ENCODE peak calls at places on chromosomes 13 and 19, in four cellular contexts. Y is endothelial cell; L is AG10803; G is CD4-positive, alpha-beta T cell. V is an unnamed sample.
A peak's percentile ranks its signal among the peaks of the same experiment; 100 is the strongest.

GRCh38 chr19:45153339-45154063 is 7.3 kb downstream of the NKPD1 start:
- DNase-seq in Y (peak; percentile 71), L (peak; percentile 26), G (peak; percentile 19), V (peak; percentile 48)

GRCh38 chr19:21568816-21569496 is 63.6 kb downstream of the ZNF429 start:
- DNase-seq in Y (no peak), L (peak; percentile 74), G (peak; percentile 60), V (no peak)

GRCh38 chr13:33283195-33283910 is 2.2 kb downstream of the STARD13 start:
- DNase-seq in Y (no peak), L (no peak), G (no peak), V (no peak)

GRCh38 chr13:106275441-106276032 is 259.9 kb downstream of the EFNB2 start:
- DNase-seq in Y (no peak), L (peak; percentile 6), G (no peak), V (no peak)

GRCh38 chr19:30374791-30375650 is 2.8 kb downstream of the ZNF536 start:
- DNase-seq in Y (no peak), L (no peak), G (no peak), V (no peak)

GRCh38 chr19:33660426-33661160 is 38.8 kb downstream of the CHST8 start:
- DNase-seq in Y (no peak), L (no peak), G (no peak), V (no peak)

GRCh38 chr13:76440568-76440967 is 445.6 kb downstream of the KCTD12 start:
- DNase-seq in Y (no peak), L (no peak), G (no peak), V (no peak)

GRCh38 chr13:102724923-102725322 is 30.1 kb upstream of the METTL21C start:
- DNase-seq in Y (no peak), L (peak; percentile 83), G (no peak), V (no peak)

GRCh38 chr13:75514080-75515040 is 23.3 kb downstream of the COMMD6 start:
- DNase-seq in Y (no peak), L (peak; percentile 36), G (no peak), V (no peak)

GRCh38 chr13:32150794-32151193 is 119.2 kb downstream of the FRY start:
- DNase-seq in Y (no peak), L (peak; percentile 88), G (no peak), V (no peak)

GRCh38 chr19:46861691-46862503 is 1.1 kb downstream of the ARHGAP35 start:
- DNase-seq in Y (no peak), L (no peak), G (no peak), V (no peak)

GRCh38 chr13:32791545-32792172 is 205.4 kb downstream of the PDS5B start:
- DNase-seq in Y (no peak), L (peak; percentile 1), G (peak; percentile 12), V (no peak)

GRCh38 chr19:18239303-18239702 is 13.1 kb upstream of the PDE4C start:
- DNase-seq in Y (peak; percentile 23), L (no peak), G (no peak), V (no peak)

GRCh38 chr19:46288896-46289588 is 7.8 kb upstream of the HIF3A start:
- DNase-seq in Y (no peak), L (peak; percentile 74), G (no peak), V (no peak)

GRCh38 chr19:58368561-58369360 is 6.2 kb upstream of the ZNF497 start:
- DNase-seq in Y (no peak), L (no peak), G (no peak), V (no peak)

GRCh38 chr13:113970810-113971470 is 2.9 kb downstream of the C13orf46 start:
- DNase-seq in Y (no peak), L (peak; percentile 43), G (no peak), V (no peak)

GRCh38 chr13:96053003-96053703 is at the start of gene UGGT2:
- DNase-seq in Y (peak; percentile 93), L (peak; percentile 94), G (no peak), V (peak; percentile 87)

GRCh38 chr19:55457683-55458457 is 3.6 kb downstream of the ISOC2 start:
- DNase-seq in Y (no peak), L (no peak), G (no peak), V (no peak)

GRCh38 chr19:1261863-1262686 is 7.1 kb upstream of the CIRBP start:
- DNase-seq in Y (no peak), L (peak; percentile 67), G (no peak), V (no peak)

DNA sequence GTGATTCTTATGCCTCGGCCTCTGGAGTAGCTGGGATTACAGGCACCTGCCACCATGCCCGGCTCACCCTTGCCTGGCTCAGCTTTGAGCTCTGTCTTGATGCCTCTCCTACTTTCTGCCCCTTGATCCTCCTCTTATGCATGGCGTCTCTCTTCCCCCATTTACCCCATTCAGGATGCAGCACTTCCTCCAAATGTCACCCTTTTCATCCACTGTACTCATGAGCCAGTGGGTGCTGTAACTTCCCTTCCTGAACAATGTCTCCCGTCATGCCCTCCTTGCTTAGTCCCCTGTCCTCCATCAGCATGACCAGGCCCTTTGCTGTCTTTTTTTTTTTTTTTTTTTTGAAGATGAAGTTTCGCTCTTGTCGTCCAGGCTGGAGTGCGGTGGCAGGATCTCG is 3.4 kb upstream of the SIGLEC9 start:
- DNase-seq in Y (no peak), L (no peak), G (no peak), V (no peak)
- TF ChIP-seq CTCF in Y (no peak), L (no peak), G (no peak), V (no peak)

GRCh38 chr19:13366529-13367143 is 139.6 kb downstream of the CACNA1A start:
- DNase-seq in Y (peak; percentile 21), L (peak; percentile 25), G (no peak), V (no peak)
- TF ChIP-seq CTCF in Y (peak; percentile 67), L (peak; percentile 59), G (no peak), V (peak; percentile 48)

DNA sequence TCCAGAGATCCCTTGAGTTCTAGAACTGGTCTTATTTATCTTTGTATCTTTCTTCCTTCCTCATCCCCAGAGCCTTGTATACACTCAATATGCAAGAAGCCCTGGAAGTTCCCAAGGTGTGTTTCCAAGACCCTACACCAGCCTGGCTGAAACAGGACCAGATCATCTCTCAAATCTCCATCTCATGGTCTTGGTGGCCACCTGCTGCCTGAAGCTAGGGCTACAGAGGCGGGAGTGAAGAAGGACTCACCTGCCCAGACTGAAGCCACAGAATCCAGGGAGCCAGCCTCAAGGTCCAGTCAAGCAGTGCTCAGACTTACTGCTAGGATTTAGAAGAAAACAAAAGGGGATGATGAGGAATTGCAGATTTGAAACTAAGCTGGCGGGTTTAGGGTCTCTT is 6.1 kb upstream of the CYSLTR2 start:
- DNase-seq in Y (no peak), L (no peak), G (no peak), V (no peak)
- TF ChIP-seq CTCF in Y (no peak), L (no peak), G (no peak), V (peak; percentile 9)

GRCh38 chr13:65378484-65378883 is 1851.7 kb downstream of the PCDH9 start:
- DNase-seq in Y (no peak), L (no peak), G (no peak), V (no peak)

DNA sequence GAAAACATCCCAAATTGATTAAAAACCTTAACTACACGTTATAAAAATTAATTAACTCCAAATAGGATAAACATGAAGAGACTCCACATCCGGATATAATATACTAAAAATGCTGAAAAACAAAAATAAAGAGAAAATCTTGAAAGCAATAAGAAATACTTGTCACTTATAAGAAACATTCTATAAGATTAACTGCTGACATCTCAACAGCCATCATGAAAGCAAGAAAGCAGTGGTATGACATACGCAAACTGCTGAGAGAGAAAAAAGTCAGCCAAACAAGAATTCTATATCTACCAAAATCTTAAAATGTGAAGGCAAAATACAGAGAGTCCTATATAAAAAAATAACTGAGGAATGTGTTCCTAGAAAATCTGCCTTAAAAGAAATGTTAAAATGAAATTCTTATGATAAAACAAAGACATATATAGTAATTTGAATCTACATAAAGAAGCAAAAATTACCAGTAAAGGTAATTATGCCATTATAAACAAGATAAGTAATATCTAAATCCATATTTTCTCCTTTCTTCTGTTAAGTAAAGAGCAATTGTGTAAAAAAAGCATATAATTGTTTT is 1851.1 kb downstream of the PCDH9 start:
- DNase-seq in Y (no peak), L (peak; percentile 1), G (no peak), V (no peak)
- TF ChIP-seq CTCF in Y (no peak), L (no peak), G (no peak), V (no peak)

V was measured in progenitor cell of endocrine pancreas.